ENCODE peak calls at places on chromosome 10, in four cellular contexts. One of them, this sample, is unnamed.
A peak's percentile ranks its signal among the peaks of the same experiment; 100 is the strongest.

GRCh38 chr10:114650831-114651230 is 7.2 kb downstream of the ABLIM1 start:
- DNase-seq in GM12878: no peak
- DNase-seq in SK-N-SH: no peak
- DNase-seq in A549: no peak
- DNase-seq in this sample: peak; percentile 60

GRCh38 chr10:62045765-62046521 is 144.4 kb downstream of the ARID5B start:
- DNase-seq in GM12878: no peak
- DNase-seq in SK-N-SH: no peak
- DNase-seq in A549: no peak
- DNase-seq in this sample: peak; percentile 83

GRCh38 chr10:73166972-73167371 is 836 bp downstream of the ECD start:
- DNase-seq in GM12878: no peak
- DNase-seq in SK-N-SH: no peak
- DNase-seq in A549: no peak
- DNase-seq in this sample: no peak

GRCh38 chr10:100148353-100149211 is 37.2 kb downstream of the ERLIN1 start:
- DNase-seq in GM12878: peak; percentile 61
- DNase-seq in SK-N-SH: no peak
- DNase-seq in A549: peak; percentile 11
- DNase-seq in this sample: peak; percentile 43

GRCh38 chr10:88851706-88852105 is at the start of gene ANKRD22:
- DNase-seq in GM12878: no peak
- DNase-seq in SK-N-SH: no peak
- DNase-seq in A549: peak; percentile 25
- DNase-seq in this sample: no peak

GRCh38 chr10:63720072-63720537 is 198.9 kb downstream of the REEP3 start:
- DNase-seq in GM12878: peak; percentile 25
- DNase-seq in SK-N-SH: peak; percentile 27
- DNase-seq in A549: no peak
- DNase-seq in this sample: peak; percentile 48

GRCh38 chr10:76403876-76404275 is 972.5 kb downstream of the LRMDA start:
- DNase-seq in GM12878: no peak
- DNase-seq in SK-N-SH: no peak
- DNase-seq in A549: no peak
- DNase-seq in this sample: no peak

GRCh38 chr10:5165738-5166137 is 19.2 kb downstream of the AKR1C8 start:
- DNase-seq in GM12878: no peak
- DNase-seq in SK-N-SH: peak; percentile 1
- DNase-seq in A549: no peak
- DNase-seq in this sample: no peak

GRCh38 chr10:91545817-91546216 is 87.1 kb downstream of the PPP1R3C start:
- DNase-seq in GM12878: no peak
- DNase-seq in SK-N-SH: no peak
- DNase-seq in A549: no peak
- DNase-seq in this sample: no peak

GRCh38 chr10:71266147-71266917 is 52.7 kb upstream of the SLC29A3 start:
- DNase-seq in GM12878: no peak
- DNase-seq in SK-N-SH: peak; percentile 76
- DNase-seq in A549: no peak
- DNase-seq in this sample: peak; percentile 18

GRCh38 chr10:43461950-43462349 is 25.0 kb downstream of the ZNF487 start:
- DNase-seq in GM12878: no peak
- DNase-seq in SK-N-SH: peak; percentile 71
- DNase-seq in A549: peak; percentile 55
- DNase-seq in this sample: peak; percentile 84

GRCh38 chr10:97434055-97434454 is 8.1 kb downstream of the PGAM1 start:
- DNase-seq in GM12878: no peak
- DNase-seq in SK-N-SH: no peak
- DNase-seq in A549: no peak
- DNase-seq in this sample: no peak

GRCh38 chr10:26887611-26888215 is 27.0 kb upstream of the ABI1 start:
- DNase-seq in GM12878: no peak
- DNase-seq in SK-N-SH: no peak
- DNase-seq in A549: no peak
- DNase-seq in this sample: no peak

GRCh38 chr10:45647118-45647517 is 25.5 kb downstream of the ZFAND4 start:
- DNase-seq in GM12878: no peak
- DNase-seq in SK-N-SH: no peak
- DNase-seq in A549: no peak
- DNase-seq in this sample: no peak

GRCh38 chr10:69994262-69994661 is 58.4 kb upstream of the MACROH2A2 start:
- DNase-seq in GM12878: no peak
- DNase-seq in SK-N-SH: peak; percentile 75
- DNase-seq in A549: peak; percentile 82
- DNase-seq in this sample: peak; percentile 44

GRCh38 chr10:29663718-29664117 is 28.9 kb upstream of the SVIL start:
- DNase-seq in GM12878: no peak
- DNase-seq in SK-N-SH: no peak
- DNase-seq in A549: no peak
- DNase-seq in this sample: no peak

GRCh38 chr10:44965104-44965503 is 5.5 kb downstream of the RASSF4 start:
- DNase-seq in GM12878: no peak
- DNase-seq in SK-N-SH: no peak
- DNase-seq in A549: no peak
- DNase-seq in this sample: no peak

GRCh38 chr10:26341701-26342100 is 96.4 kb upstream of the APBB1IP start:
- DNase-seq in GM12878: no peak
- DNase-seq in SK-N-SH: no peak
- DNase-seq in A549: no peak
- DNase-seq in this sample: no peak

GRCh38 chr10:75106242-75106641 is 5.2 kb upstream of the SAMD8 start:
- DNase-seq in GM12878: no peak
- DNase-seq in SK-N-SH: no peak
- DNase-seq in A549: no peak
- DNase-seq in this sample: no peak

GRCh38 chr10:47152861-47153349 is 147.1 kb upstream of the GDF10 start:
- DNase-seq in GM12878: no peak
- DNase-seq in SK-N-SH: no peak
- DNase-seq in A549: peak; percentile 33
- DNase-seq in this sample: no peak

GRCh38 chr10:66215005-66215404 is 710.8 kb upstream of the LRRTM3 start:
- DNase-seq in GM12878: no peak
- DNase-seq in SK-N-SH: peak; percentile 1
- DNase-seq in A549: peak; percentile 0
- DNase-seq in this sample: peak; percentile 4

GRCh38 chr10:117168135-117168674 is 29.1 kb upstream of the KCNK18 start:
- DNase-seq in GM12878: no peak
- DNase-seq in SK-N-SH: peak; percentile 96
- DNase-seq in A549: peak; percentile 92
- DNase-seq in this sample: no peak

GRCh38 chr10:33927347-33927746 is 592.9 kb upstream of the NRP1 start:
- DNase-seq in GM12878: no peak
- DNase-seq in SK-N-SH: no peak
- DNase-seq in A549: no peak
- DNase-seq in this sample: no peak

GRCh38 chr10:32000937-32001336 is 55.3 kb downstream of the KIF5B start:
- DNase-seq in GM12878: no peak
- DNase-seq in SK-N-SH: no peak
- DNase-seq in A549: no peak
- DNase-seq in this sample: no peak

GRCh38 chr10:25026463-25026862 is 10.1 kb downstream of the THNSL1 start:
- DNase-seq in GM12878: no peak
- DNase-seq in SK-N-SH: no peak
- DNase-seq in A549: no peak
- DNase-seq in this sample: no peak

GRCh38 chr10:112361951-112362770 is 11.8 kb upstream of the ACSL5 start:
- DNase-seq in GM12878: no peak
- DNase-seq in SK-N-SH: no peak
- DNase-seq in A549: no peak
- DNase-seq in this sample: no peak

GRCh38 chr10:22853906-22854447 is 73.9 kb upstream of the ARMC3 start:
- DNase-seq in GM12878: no peak
- DNase-seq in SK-N-SH: no peak
- DNase-seq in A549: no peak
- DNase-seq in this sample: no peak

GRCh38 chr10:14659626-14660196 is 115.0 kb downstream of the FAM107B start:
- DNase-seq in GM12878: peak; percentile 88
- DNase-seq in SK-N-SH: no peak
- DNase-seq in A549: no peak
- DNase-seq in this sample: no peak

GRCh38 chr10:26157734-26158133 is 58.8 kb upstream of the GAD2 start:
- DNase-seq in GM12878: no peak
- DNase-seq in SK-N-SH: no peak
- DNase-seq in A549: no peak
- DNase-seq in this sample: no peak

GRCh38 chr10:90930070-90930837 is 9.4 kb upstream of the ANKRD1 start:
- DNase-seq in GM12878: no peak
- DNase-seq in SK-N-SH: no peak
- DNase-seq in A549: peak; percentile 52
- DNase-seq in this sample: peak; percentile 86

GRCh38 chr10:1382711-1383110 is 326.5 kb downstream of the WDR37 start:
- DNase-seq in GM12878: no peak
- DNase-seq in SK-N-SH: peak; percentile 17
- DNase-seq in A549: no peak
- DNase-seq in this sample: no peak

GRCh38 chr10:59657724-59658123 is 51.9 kb downstream of the SLC16A9 start:
- DNase-seq in GM12878: no peak
- DNase-seq in SK-N-SH: no peak
- DNase-seq in A549: no peak
- DNase-seq in this sample: no peak
- TF ChIP-seq PBX3 in GM12878: no peak
- TF ChIP-seq PBX3 in SK-N-SH: no peak
- TF ChIP-seq PBX3 in A549: no peak
- TF ChIP-seq PBX3 in this sample: no peak

DNA sequence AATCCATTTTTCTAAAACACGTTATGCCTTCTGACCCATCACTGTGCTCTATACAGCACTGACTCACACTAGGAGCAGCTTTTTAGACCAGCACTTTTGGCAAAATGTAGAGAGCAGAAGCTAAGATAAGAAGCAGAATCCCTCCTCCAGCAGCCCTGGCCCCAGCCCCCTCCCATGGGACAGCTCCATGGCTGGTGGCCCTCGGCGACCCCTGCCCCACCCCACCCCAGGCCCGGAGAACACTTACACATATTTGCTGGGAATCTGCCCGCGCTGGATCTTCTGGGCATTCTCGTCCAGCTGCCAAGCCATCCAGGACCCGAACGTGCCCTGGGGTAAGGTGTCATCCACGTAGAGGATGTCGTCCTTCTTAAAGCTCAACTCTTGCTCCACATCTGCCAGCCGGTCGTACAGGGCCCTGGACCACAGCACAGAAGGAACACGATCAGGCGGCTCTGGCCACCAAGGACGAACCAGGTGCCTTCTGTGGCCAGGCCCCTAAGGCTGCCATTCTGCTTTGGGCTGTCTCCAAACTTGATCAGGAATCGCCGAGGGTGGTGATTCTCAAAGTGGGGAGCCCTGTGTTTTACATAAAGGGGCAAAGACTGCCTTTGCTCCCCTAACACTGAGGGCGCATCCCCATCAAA is 119.9 kb downstream of the DLG5 start:
- DNase-seq in GM12878: no peak
- DNase-seq in SK-N-SH: no peak
- DNase-seq in A549: no peak
- DNase-seq in this sample: no peak
- TF ChIP-seq PBX3 in GM12878: no peak
- TF ChIP-seq PBX3 in SK-N-SH: no peak
- TF ChIP-seq PBX3 in A549: no peak
- TF ChIP-seq PBX3 in this sample: no peak

GRCh38 chr10:79412516-79412915 is 32.9 kb downstream of the ZCCHC24 start:
- DNase-seq in GM12878: no peak
- DNase-seq in SK-N-SH: no peak
- DNase-seq in A549: no peak
- DNase-seq in this sample: no peak
- TF ChIP-seq PBX3 in GM12878: no peak
- TF ChIP-seq PBX3 in SK-N-SH: no peak
- TF ChIP-seq PBX3 in A549: no peak
- TF ChIP-seq PBX3 in this sample: no peak

GRCh38 chr10:13087986-13088618 is 11.9 kb upstream of the OPTN start:
- DNase-seq in GM12878: no peak
- DNase-seq in SK-N-SH: no peak
- DNase-seq in A549: peak; percentile 38
- DNase-seq in this sample: no peak
- TF ChIP-seq PBX3 in GM12878: no peak
- TF ChIP-seq PBX3 in SK-N-SH: no peak
- TF ChIP-seq PBX3 in A549: no peak
- TF ChIP-seq PBX3 in this sample: no peak

DNA sequence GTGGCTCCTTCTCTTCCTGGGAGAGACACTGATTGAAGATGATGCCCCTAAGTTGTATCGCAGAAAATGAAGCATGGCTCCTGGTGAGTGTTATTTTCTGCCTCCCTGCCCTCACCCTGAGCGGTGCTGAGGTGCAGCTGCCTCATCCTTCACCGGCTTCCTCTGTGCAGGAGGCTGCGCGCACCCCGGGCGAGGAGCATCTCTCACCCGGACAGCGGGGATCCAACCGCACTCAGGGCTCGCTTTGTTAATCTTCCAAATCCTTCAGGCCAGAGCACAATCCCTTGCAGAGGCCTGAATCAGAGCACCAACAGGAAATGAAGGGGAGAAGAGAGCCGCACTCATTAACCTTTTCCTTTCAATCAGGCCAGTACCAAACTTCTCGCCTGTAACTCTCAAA is 910.3 kb downstream of the CCSER2 start:
- DNase-seq in GM12878: no peak
- DNase-seq in SK-N-SH: no peak
- DNase-seq in A549: no peak
- DNase-seq in this sample: no peak
- TF ChIP-seq PBX3 in GM12878: no peak
- TF ChIP-seq PBX3 in SK-N-SH: no peak
- TF ChIP-seq PBX3 in A549: no peak
- TF ChIP-seq PBX3 in this sample: no peak

DNA sequence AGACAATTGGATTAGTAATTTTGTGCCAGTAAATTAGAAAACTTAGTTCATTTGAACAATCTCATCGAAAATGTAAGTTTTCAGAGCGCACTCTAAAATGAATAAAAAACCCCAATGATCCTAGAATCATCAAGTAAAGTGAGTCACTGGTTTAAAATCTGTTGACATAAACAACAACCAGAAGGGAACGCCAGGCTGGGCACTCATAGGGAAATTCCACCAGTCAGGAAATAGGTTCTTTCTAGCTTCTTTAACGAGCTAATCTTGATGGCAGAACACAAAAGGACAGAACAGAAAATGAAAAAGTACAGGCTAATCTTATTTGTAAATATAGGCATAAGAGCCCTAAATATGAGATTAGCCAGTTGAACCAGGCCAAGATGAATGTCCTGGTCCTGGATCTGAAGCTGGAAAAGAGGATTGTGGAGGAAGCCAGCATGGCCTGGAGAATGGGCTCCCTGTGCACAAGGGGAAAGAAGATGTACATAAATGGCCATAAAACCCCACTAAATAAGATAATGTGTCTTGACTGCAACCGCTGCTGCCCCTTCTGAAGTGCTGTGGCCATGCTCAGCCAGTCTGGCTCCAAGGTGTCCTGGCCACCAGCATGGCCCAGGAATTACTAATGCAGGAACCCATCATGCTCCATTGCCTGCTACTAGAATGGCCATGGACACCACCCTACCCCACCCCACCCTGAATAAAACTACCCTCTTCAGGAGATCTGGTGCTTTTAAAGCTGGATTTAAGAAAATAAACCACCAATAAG is 114.0 kb downstream of the WDFY4 start:
- DNase-seq in GM12878: no peak
- DNase-seq in SK-N-SH: no peak
- DNase-seq in A549: no peak
- DNase-seq in this sample: no peak
- TF ChIP-seq PBX3 in GM12878: no peak
- TF ChIP-seq PBX3 in SK-N-SH: no peak
- TF ChIP-seq PBX3 in A549: no peak
- TF ChIP-seq PBX3 in this sample: no peak

GRCh38 chr10:58028597-58029366 is 238.9 kb downstream of the IPMK start:
- DNase-seq in GM12878: no peak
- DNase-seq in SK-N-SH: no peak
- DNase-seq in A549: no peak
- DNase-seq in this sample: no peak
- TF ChIP-seq PBX3 in GM12878: no peak
- TF ChIP-seq PBX3 in SK-N-SH: peak; percentile 27
- TF ChIP-seq PBX3 in A549: no peak
- TF ChIP-seq PBX3 in this sample: no peak

This sample was measured in HepG2.